ENCODE peak calls at places on chromosomes 12 and 14, in five cellular contexts. B is astrocyte, G is HCT116, U is neural progenitor cell, H is H1. N is an unnamed sample.

GRCh38 chr14:76806446-76806845 is 6.2 kb downstream of the ANGEL1 start:
- DNase-seq in U (no peak), B (no peak), G (no peak), H (no peak), N (no peak)

GRCh38 chr12:124734224-124734788 is 129.4 kb downstream of the SCARB1 start:
- DNase-seq in H (peak), B (no peak), U (peak), G (no peak), N (no peak)

GRCh38 chr12:85784096-85784720 is 52.0 kb downstream of the RASSF9 start:
- DNase-seq in U (no peak), G (peak), B (peak), H (no peak), N (no peak)

GRCh38 chr12:42568952-42569916 is 20.3 kb downstream of the PRICKLE1 start:
- DNase-seq in H (no peak), G (peak), B (peak), U (peak), N (peak)

GRCh38 chr12:46442723-46443122 is 70.2 kb upstream of the SLC38A2 start:
- DNase-seq in U (no peak), B (no peak), G (peak), H (no peak), N (no peak)

GRCh38 chr12:69685810-69686209 is 13.3 kb downstream of the BEST3 start:
- DNase-seq in B (peak), U (no peak), H (no peak), G (no peak), N (no peak)

GRCh38 chr14:43729149-43729548 is 777.9 kb downstream of the FSCB start:
- DNase-seq in B (no peak), G (no peak), H (no peak), U (peak), N (no peak)

GRCh38 chr12:109589691-109590245 is 16.2 kb downstream of the MVK start:
- DNase-seq in G (no peak), H (no peak), U (no peak), B (no peak), N (no peak)

GRCh38 chr14:39229222-39229543 is 4.5 kb upstream of the MIA2 start:
- DNase-seq in H (no peak), U (no peak), G (no peak), B (no peak), N (peak)

GRCh38 chr12:56600753-56601152 is 29.4 kb downstream of the BAZ2A start:
- DNase-seq in U (no peak), B (no peak), G (no peak), H (no peak), N (no peak)

GRCh38 chr14:65019944-65020566 is 33.4 kb downstream of the FNTB start:
- DNase-seq in U (peak), G (peak), B (peak), H (no peak), N (no peak)

GRCh38 chr12:121713257-121714155 is 954 bp downstream of the TMEM120B start:
- DNase-seq in G (no peak), H (no peak), U (no peak), B (no peak), N (no peak)

GRCh38 chr12:70400124-70400523 is 34.0 kb downstream of the KCNMB4 start:
- DNase-seq in U (no peak), H (no peak), B (no peak), G (no peak), N (no peak)

GRCh38 chr12:131349397-131350127 is 361.3 kb upstream of the SFSWAP start:
- DNase-seq in U (no peak), G (no peak), H (no peak), B (no peak), N (no peak)

GRCh38 chr14:83473846-83474245 is 1940.2 kb upstream of the SEL1L start:
- DNase-seq in G (no peak), U (no peak), B (peak), H (no peak), N (no peak)

GRCh38 chr12:119894916-119895315 is 17.8 kb upstream of the CIT start:
- DNase-seq in B (no peak), U (no peak), H (no peak), G (no peak), N (no peak)

GRCh38 chr12:69933115-69933552 is 108.1 kb downstream of the MYRFL start:
- DNase-seq in U (peak), H (peak), B (no peak), G (no peak), N (no peak)

GRCh38 chr12:106023034-106023433 is 115.7 kb downstream of the NUAK1 start:
- DNase-seq in G (no peak), B (no peak), H (no peak), U (no peak), N (no peak)

GRCh38 chr12:75705749-75706719 is 194.6 kb upstream of the KRR1 start:
- DNase-seq in B (peak), G (peak), U (no peak), H (no peak), N (no peak)

GRCh38 chr12:85627584-85627983 is 208.6 kb downstream of the RASSF9 start:
- DNase-seq in B (peak), H (no peak), U (no peak), G (no peak), N (no peak)

GRCh38 chr12:107681836-107682820 is 3.5 kb upstream of the PWP1 start:
- DNase-seq in H (no peak), U (no peak), G (no peak), B (no peak), N (no peak)

GRCh38 chr14:34035177-34035933 is 84.5 kb upstream of the EGLN3 start:
- DNase-seq in U (no peak), B (no peak), G (no peak), H (no peak), N (no peak)

GRCh38 chr12:117900561-117900960 is 68.2 kb downstream of the KSR2 start:
- DNase-seq in G (no peak), U (no peak), B (peak), H (no peak), N (no peak)

GRCh38 chr14:71765505-71765904 is 166.7 kb upstream of the RGS6 start:
- DNase-seq in B (no peak), H (no peak), U (no peak), G (no peak), N (no peak)
- H3K9ac ChIP-seq in B (no peak), H (no peak), U (no peak), G (no peak), N (no peak)

DNA sequence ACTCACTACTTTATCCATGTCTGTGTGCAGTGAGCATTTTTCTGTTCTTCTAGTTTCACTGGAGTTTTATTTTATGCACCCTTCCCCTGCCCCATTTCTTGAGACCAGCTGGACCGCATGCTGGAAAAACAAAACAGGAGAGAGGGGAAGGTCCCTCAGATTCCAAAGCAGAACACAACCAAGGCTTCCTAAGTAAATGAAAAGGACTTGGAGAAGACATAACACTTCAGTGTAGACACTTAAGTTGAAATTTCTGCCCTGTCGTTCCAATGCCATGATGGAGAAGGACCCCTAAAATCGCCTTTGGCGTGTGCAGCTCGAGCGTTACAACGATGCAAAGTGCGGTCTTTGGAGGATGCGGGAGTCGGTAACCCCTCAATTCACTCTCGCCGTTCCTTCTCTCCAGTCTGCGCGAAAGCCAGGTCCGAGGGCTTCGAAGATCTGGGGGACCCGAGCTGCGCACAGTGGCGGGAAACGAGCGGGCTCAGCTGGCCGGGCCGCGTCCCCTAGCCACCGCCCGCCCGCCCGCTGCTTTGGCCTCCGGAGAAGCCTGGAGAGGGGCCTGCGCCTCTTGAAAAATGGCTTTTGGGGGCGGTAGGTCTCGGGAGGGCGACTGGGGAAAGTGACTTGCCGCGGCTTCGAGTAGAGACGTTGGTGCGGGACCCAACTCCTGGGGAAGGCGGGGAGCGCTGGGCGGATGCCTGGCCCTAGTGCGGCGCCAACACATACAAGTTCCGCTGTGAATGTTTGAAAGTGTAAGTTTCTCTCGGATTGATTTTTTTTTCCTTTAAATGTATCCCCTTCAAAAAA is 11.2 kb upstream of the HOXC13 start:
- DNase-seq in G (no peak), U (no peak), B (no peak), H (no peak), N (no peak)
- TF ChIP-seq EZH2 in G (no peak), U (peak), B (peak), H (peak), N (no peak)

DNA sequence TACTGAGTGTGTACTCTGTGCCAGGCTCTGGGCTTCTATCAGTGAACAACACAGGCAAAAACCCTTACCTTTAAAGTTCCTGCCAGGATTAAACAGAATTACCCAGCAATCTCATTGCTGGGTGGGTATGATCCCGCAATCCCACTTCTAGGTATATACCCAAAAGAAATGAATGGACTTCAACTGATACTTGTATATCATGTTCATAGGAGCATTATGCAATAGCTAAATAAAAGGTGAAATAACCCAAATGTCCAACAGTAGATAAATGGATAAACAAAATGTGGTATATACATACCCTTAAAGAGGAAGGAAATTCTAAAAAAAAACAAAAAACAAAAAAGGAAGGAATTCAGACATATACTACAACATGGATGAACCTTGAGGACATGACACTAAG is 14.7 kb downstream of the DAZAP2 start:
- DNase-seq in B (no peak), G (no peak), U (no peak), H (no peak), N (no peak)
- H3K9ac ChIP-seq in B (no peak), G (no peak), U (no peak), H (no peak), N (no peak)

GRCh38 chr14:58680698-58681097 is 42.9 kb downstream of the DACT1 start:
- DNase-seq in B (no peak), G (no peak), U (no peak), H (no peak), N (no peak)
- TF ChIP-seq EZH2 in B (no peak), G (no peak), U (no peak), H (no peak), N (no peak)

GRCh38 chr14:71536927-71537772 is 395.1 kb upstream of the RGS6 start:
- DNase-seq in H (no peak), B (no peak), U (no peak), G (no peak), N (no peak)
- H3K9ac ChIP-seq in H (no peak), B (no peak), U (no peak), G (no peak), N (no peak)

GRCh38 chr12:30925607-30926242 is 823 bp upstream of the TSPAN11 start:
- DNase-seq in U (peak), B (no peak), H (no peak), G (no peak), N (no peak)

GRCh38 chr12:30928356-30929264 is 2.1 kb downstream of the TSPAN11 start:
- DNase-seq in B (no peak), G (no peak), U (no peak), H (no peak), N (no peak)

GRCh38 chr12:30930238-30931010 is 3.9 kb downstream of the TSPAN11 start:
- DNase-seq in G (no peak), U (no peak), B (no peak), H (no peak), N (no peak)

GRCh38 chr12:30926243-30927209 is at the start of gene TSPAN11:
- DNase-seq in H (peak), B (peak), G (no peak), U (peak), N (no peak)

GRCh38 chr12:30927210-30927576 is 645 bp downstream of the TSPAN11 start:
- DNase-seq in U (no peak), B (no peak), H (no peak), G (no peak), N (no peak)
- TF ChIP-seq EZH2 in U (no peak), B (no peak), H (no peak), G (no peak), N (no peak)

DNA sequence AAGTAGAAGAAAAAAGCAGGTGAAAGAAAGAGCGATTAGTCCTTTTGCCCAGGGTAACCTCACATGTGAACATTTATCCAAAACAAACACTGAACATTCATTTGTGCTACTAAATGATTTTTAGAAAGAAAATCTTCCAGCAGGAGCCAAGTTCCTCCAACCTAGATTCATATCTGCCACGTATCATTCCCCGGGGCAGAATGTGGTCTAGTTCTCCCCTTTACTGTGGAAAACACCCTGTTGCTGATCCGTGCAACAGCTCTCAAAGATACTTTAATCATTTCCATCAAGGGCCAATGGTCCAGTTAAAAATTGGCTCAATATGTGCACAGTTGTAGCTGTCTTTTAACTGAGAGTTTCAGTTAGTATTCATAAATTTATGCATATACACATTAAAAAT is 479.1 kb downstream of the ATP23 start:
- DNase-seq in U (no peak), B (peak), G (no peak), H (no peak), N (no peak)
- H3K9ac ChIP-seq in U (no peak), B (no peak), G (no peak), H (no peak), N (no peak)

GRCh38 chr12:49336645-49337584 is at the start of gene C1QL4:
- DNase-seq in U (peak), B (no peak), H (no peak), G (peak), N (peak)
- TF ChIP-seq EZH2 in U (peak), B (peak), H (peak), G (no peak), N (no peak)